ENCODE peak calls at places on chromosomes 4 and X, in seven cellular contexts. One of them, this sample, is unnamed.

GRCh38 chr4:15729910-15730533 is 27.2 kb downstream of the BST1 start:
- DNase-seq in lower lobe of right lung: no peak
- DNase-seq in thyroid gland: no peak
- DNase-seq in neural progenitor cell: peak; percentile 63
- DNase-seq in K562: peak; percentile 53
- DNase-seq in pancreas: no peak
- DNase-seq in HL-60: peak; percentile 50
- DNase-seq in this sample: no peak

GRCh38 chrX:18210470-18210869 is 10.2 kb downstream of the BEND2 start:
- DNase-seq in lower lobe of right lung: no peak
- DNase-seq in K562: no peak
- DNase-seq in HL-60: no peak
- DNase-seq in thyroid gland: no peak
- DNase-seq in neural progenitor cell: no peak
- DNase-seq in pancreas: no peak
- DNase-seq in this sample: no peak

GRCh38 chr4:175271010-175271630 is 353.0 kb downstream of the ADAM29 start:
- DNase-seq in pancreas: no peak
- DNase-seq in lower lobe of right lung: no peak
- DNase-seq in thyroid gland: no peak
- DNase-seq in neural progenitor cell: no peak
- DNase-seq in K562: no peak
- DNase-seq in HL-60: no peak
- DNase-seq in this sample: no peak

GRCh38 chr4:140305053-140305452 is 68.4 kb upstream of the SCOC start:
- DNase-seq in thyroid gland: no peak
- DNase-seq in neural progenitor cell: no peak
- DNase-seq in HL-60: no peak
- DNase-seq in K562: no peak
- DNase-seq in lower lobe of right lung: no peak
- DNase-seq in pancreas: no peak
- DNase-seq in this sample: no peak

GRCh38 chrX:84187501-84188319 is at the start of gene RPS6KA6:
- DNase-seq in thyroid gland: peak; percentile 28
- DNase-seq in HL-60: no peak
- DNase-seq in K562: no peak
- DNase-seq in pancreas: peak; percentile 62
- DNase-seq in neural progenitor cell: peak; percentile 69
- DNase-seq in lower lobe of right lung: peak; percentile 39
- DNase-seq in this sample: peak; percentile 14

GRCh38 chr4:8308144-8308543 is 38.6 kb downstream of the HTRA3 start:
- DNase-seq in HL-60: no peak
- DNase-seq in neural progenitor cell: no peak
- DNase-seq in lower lobe of right lung: peak; percentile 41
- DNase-seq in thyroid gland: peak; percentile 0
- DNase-seq in K562: no peak
- DNase-seq in pancreas: no peak
- DNase-seq in this sample: peak; percentile 14

GRCh38 chr4:54929459-54929858 is 195.9 kb downstream of the KDR start:
- DNase-seq in HL-60: no peak
- DNase-seq in neural progenitor cell: no peak
- DNase-seq in lower lobe of right lung: no peak
- DNase-seq in pancreas: no peak
- DNase-seq in K562: no peak
- DNase-seq in thyroid gland: no peak
- DNase-seq in this sample: no peak

GRCh38 chr4:56048621-56049427 is 100.1 kb downstream of the CEP135 start:
- DNase-seq in lower lobe of right lung: no peak
- DNase-seq in HL-60: peak; percentile 50
- DNase-seq in neural progenitor cell: peak; percentile 91
- DNase-seq in pancreas: peak; percentile 64
- DNase-seq in K562: peak; percentile 70
- DNase-seq in thyroid gland: peak; percentile 29
- DNase-seq in this sample: peak; percentile 27

GRCh38 chr4:38237139-38237538 is 276.9 kb downstream of the PTTG2 start:
- DNase-seq in thyroid gland: no peak
- DNase-seq in K562: no peak
- DNase-seq in neural progenitor cell: no peak
- DNase-seq in HL-60: peak; percentile 8
- DNase-seq in pancreas: no peak
- DNase-seq in lower lobe of right lung: no peak
- DNase-seq in this sample: no peak

GRCh38 chr4:190014771-190015537 is 12.1 kb downstream of the FRG2 start:
- DNase-seq in thyroid gland: no peak
- DNase-seq in pancreas: peak; percentile 60
- DNase-seq in HL-60: no peak
- DNase-seq in neural progenitor cell: peak; percentile 48
- DNase-seq in lower lobe of right lung: peak; percentile 45
- DNase-seq in K562: peak; percentile 64
- DNase-seq in this sample: no peak

GRCh38 chr4:88991746-88992145 is 65.2 kb downstream of the FAM13A start:
- DNase-seq in HL-60: no peak
- DNase-seq in neural progenitor cell: no peak
- DNase-seq in pancreas: no peak
- DNase-seq in K562: no peak
- DNase-seq in lower lobe of right lung: no peak
- DNase-seq in thyroid gland: no peak
- DNase-seq in this sample: no peak

GRCh38 chr4:99062120-99062519 is 26.5 kb downstream of the ADH5 start:
- DNase-seq in lower lobe of right lung: no peak
- DNase-seq in HL-60: no peak
- DNase-seq in pancreas: no peak
- DNase-seq in neural progenitor cell: no peak
- DNase-seq in K562: no peak
- DNase-seq in thyroid gland: peak; percentile 27
- DNase-seq in this sample: no peak

GRCh38 chr4:66357316-66357715 is 687.0 kb upstream of the EPHA5 start:
- DNase-seq in K562: no peak
- DNase-seq in lower lobe of right lung: no peak
- DNase-seq in HL-60: no peak
- DNase-seq in neural progenitor cell: no peak
- DNase-seq in thyroid gland: no peak
- DNase-seq in pancreas: no peak
- DNase-seq in this sample: no peak

GRCh38 chr4:815464-816146 is 10.3 kb downstream of the CPLX1 start:
- DNase-seq in thyroid gland: peak; percentile 81
- DNase-seq in pancreas: no peak
- DNase-seq in K562: no peak
- DNase-seq in neural progenitor cell: no peak
- DNase-seq in HL-60: no peak
- DNase-seq in lower lobe of right lung: peak; percentile 50
- DNase-seq in this sample: no peak

GRCh38 chr4:156536661-156537060 is 434.9 kb downstream of the PDGFC start:
- DNase-seq in lower lobe of right lung: no peak
- DNase-seq in neural progenitor cell: no peak
- DNase-seq in HL-60: no peak
- DNase-seq in K562: no peak
- DNase-seq in thyroid gland: no peak
- DNase-seq in pancreas: no peak
- DNase-seq in this sample: no peak

GRCh38 chrX:21975827-21976226 is 35.3 kb downstream of the SMS start:
- DNase-seq in thyroid gland: no peak
- DNase-seq in K562: no peak
- DNase-seq in lower lobe of right lung: no peak
- DNase-seq in neural progenitor cell: no peak
- DNase-seq in pancreas: no peak
- DNase-seq in HL-60: no peak
- DNase-seq in this sample: no peak

GRCh38 chrX:129404670-129405008 is 118.7 kb downstream of the SMARCA1 start:
- DNase-seq in lower lobe of right lung: no peak
- DNase-seq in HL-60: no peak
- DNase-seq in K562: no peak
- DNase-seq in neural progenitor cell: no peak
- DNase-seq in thyroid gland: no peak
- DNase-seq in pancreas: no peak
- DNase-seq in this sample: no peak

GRCh38 chrX:57367649-57368048 is 81.1 kb downstream of the FAAH2 start:
- DNase-seq in HL-60: no peak
- DNase-seq in lower lobe of right lung: no peak
- DNase-seq in K562: no peak
- DNase-seq in pancreas: no peak
- DNase-seq in thyroid gland: no peak
- DNase-seq in neural progenitor cell: no peak
- DNase-seq in this sample: no peak

GRCh38 chrX:31588355-31588754 is 516.5 kb upstream of the FTHL17 start:
- DNase-seq in K562: no peak
- DNase-seq in HL-60: no peak
- DNase-seq in thyroid gland: no peak
- DNase-seq in lower lobe of right lung: no peak
- DNase-seq in pancreas: no peak
- DNase-seq in neural progenitor cell: no peak
- DNase-seq in this sample: no peak

GRCh38 chrX:134764202-134764785 is 106.0 kb upstream of the PLAC1 start:
- DNase-seq in pancreas: no peak
- DNase-seq in neural progenitor cell: peak; percentile 18
- DNase-seq in thyroid gland: no peak
- DNase-seq in K562: peak; percentile 88
- DNase-seq in HL-60: peak; percentile 29
- DNase-seq in lower lobe of right lung: no peak
- DNase-seq in this sample: no peak

GRCh38 chrX:40130207-40130606 is 32.4 kb upstream of the BCOR start:
- DNase-seq in HL-60: no peak
- DNase-seq in pancreas: no peak
- DNase-seq in thyroid gland: no peak
- DNase-seq in lower lobe of right lung: no peak
- DNase-seq in K562: no peak
- DNase-seq in neural progenitor cell: no peak
- DNase-seq in this sample: no peak

GRCh38 chrX:107755721-107756120 is 19.9 kb downstream of the TSC22D3 start:
- DNase-seq in thyroid gland: no peak
- DNase-seq in pancreas: no peak
- DNase-seq in K562: no peak
- DNase-seq in HL-60: no peak
- DNase-seq in lower lobe of right lung: no peak
- DNase-seq in neural progenitor cell: no peak
- DNase-seq in this sample: no peak
- H3K27ac ChIP-seq in thyroid gland: no peak overlapping the region
- H3K27ac ChIP-seq in pancreas: peak overlapping the region; percentile 27
- H3K27ac ChIP-seq in K562: no peak overlapping the region
- H3K27ac ChIP-seq in HL-60: no peak overlapping the region
- H3K27ac ChIP-seq in lower lobe of right lung: no peak overlapping the region
- H3K27ac ChIP-seq in neural progenitor cell: no peak overlapping the region
- H3K27ac ChIP-seq in this sample: peak overlapping the region; percentile 79

GRCh38 chr4:4693755-4694295 is 152.0 kb upstream of the STX18 start:
- DNase-seq in HL-60: no peak
- DNase-seq in neural progenitor cell: no peak
- DNase-seq in thyroid gland: no peak
- DNase-seq in lower lobe of right lung: no peak
- DNase-seq in pancreas: no peak
- DNase-seq in K562: no peak
- DNase-seq in this sample: no peak

GRCh38 chr4:4694812-4695211 is 153.0 kb upstream of the STX18 start:
- DNase-seq in neural progenitor cell: no peak
- DNase-seq in thyroid gland: no peak
- DNase-seq in K562: no peak
- DNase-seq in lower lobe of right lung: no peak
- DNase-seq in HL-60: no peak
- DNase-seq in pancreas: no peak
- DNase-seq in this sample: no peak

GRCh38 chr4:4693258-4693657 is 151.4 kb upstream of the STX18 start:
- DNase-seq in lower lobe of right lung: no peak
- DNase-seq in neural progenitor cell: no peak
- DNase-seq in pancreas: no peak
- DNase-seq in HL-60: peak; percentile 5
- DNase-seq in K562: no peak
- DNase-seq in thyroid gland: no peak
- DNase-seq in this sample: no peak

GRCh38 chr4:4695497-4695896 is 153.6 kb upstream of the STX18 start:
- DNase-seq in HL-60: no peak
- DNase-seq in pancreas: no peak
- DNase-seq in thyroid gland: no peak
- DNase-seq in K562: no peak
- DNase-seq in neural progenitor cell: no peak
- DNase-seq in lower lobe of right lung: no peak
- DNase-seq in this sample: no peak

DNA sequence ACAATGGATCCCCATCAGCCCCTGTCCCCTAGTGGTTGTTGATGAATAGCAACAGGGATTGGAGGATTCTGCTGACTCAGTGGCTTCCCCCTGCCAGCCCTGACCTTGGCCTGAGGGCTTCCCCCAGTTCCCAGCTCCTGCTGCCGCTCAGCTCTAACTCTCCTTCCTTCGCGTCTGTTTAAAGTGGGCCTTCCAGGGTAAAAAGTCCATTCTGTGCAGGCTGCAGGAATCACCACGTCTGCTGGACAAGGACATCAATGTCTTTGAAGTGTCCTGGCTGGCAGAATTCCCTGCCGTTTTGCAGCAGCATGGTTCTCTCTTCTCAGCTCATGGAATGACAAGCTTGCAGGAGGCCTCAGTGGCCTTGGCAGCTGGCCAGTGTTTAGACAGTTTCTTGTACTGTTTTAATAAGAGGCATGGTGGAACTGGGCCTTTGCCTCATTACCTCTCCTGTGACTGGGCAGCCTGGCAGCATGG is 152.5 kb upstream of the STX18 start:
- DNase-seq in HL-60: no peak
- DNase-seq in lower lobe of right lung: no peak
- DNase-seq in thyroid gland: peak; percentile 98
- DNase-seq in pancreas: no peak
- DNase-seq in neural progenitor cell: peak; percentile 49
- DNase-seq in K562: peak; percentile 54
- DNase-seq in this sample: peak; percentile 43
- TF ChIP-seq CTCF in HL-60: no peak
- TF ChIP-seq CTCF in lower lobe of right lung: no peak
- TF ChIP-seq CTCF in thyroid gland: peak; percentile 14
- TF ChIP-seq CTCF in pancreas: no peak
- TF ChIP-seq CTCF in neural progenitor cell: peak; percentile 49
- TF ChIP-seq CTCF in K562: peak; percentile 50
- TF ChIP-seq CTCF in this sample: peak; percentile 27

DNA sequence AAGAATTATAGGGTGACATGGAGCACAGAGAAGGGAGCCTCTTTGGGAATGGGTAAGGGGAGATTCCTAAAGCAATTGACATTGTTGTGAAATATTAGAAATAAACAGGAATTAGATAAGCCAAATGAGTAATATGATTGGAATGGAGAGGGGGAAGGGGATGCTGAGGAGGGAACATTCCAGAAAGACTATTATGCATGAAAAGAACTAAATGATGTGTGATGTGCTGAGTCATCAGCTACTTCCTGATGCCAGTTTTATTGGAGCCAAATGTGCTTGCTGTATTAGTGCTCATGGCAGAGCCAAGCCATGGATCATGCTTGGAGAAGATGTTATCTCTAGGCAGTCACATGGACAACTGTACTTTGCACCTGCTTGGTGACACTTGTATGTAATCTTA is 189.0 kb upstream of the HCCS start:
- DNase-seq in neural progenitor cell: no peak
- DNase-seq in K562: no peak
- DNase-seq in pancreas: no peak
- DNase-seq in thyroid gland: peak; percentile 2
- DNase-seq in HL-60: no peak
- DNase-seq in lower lobe of right lung: no peak
- DNase-seq in this sample: no peak
- H3K27ac ChIP-seq in neural progenitor cell: no peak overlapping the region
- H3K27ac ChIP-seq in K562: no peak overlapping the region
- H3K27ac ChIP-seq in pancreas: no peak overlapping the region
- H3K27ac ChIP-seq in thyroid gland: no peak overlapping the region
- H3K27ac ChIP-seq in HL-60: no peak overlapping the region
- H3K27ac ChIP-seq in lower lobe of right lung: no peak overlapping the region
- H3K27ac ChIP-seq in this sample: no peak overlapping the region

GRCh38 chrX:119948381-119948780 is 4.8 kb upstream of the NKAP start:
- DNase-seq in pancreas: no peak
- DNase-seq in thyroid gland: no peak
- DNase-seq in K562: no peak
- DNase-seq in HL-60: no peak
- DNase-seq in lower lobe of right lung: no peak
- DNase-seq in neural progenitor cell: no peak
- DNase-seq in this sample: no peak
- TF ChIP-seq CTCF in pancreas: no peak
- TF ChIP-seq CTCF in thyroid gland: no peak
- TF ChIP-seq CTCF in K562: peak; percentile 30
- TF ChIP-seq CTCF in HL-60: no peak
- TF ChIP-seq CTCF in lower lobe of right lung: no peak
- TF ChIP-seq CTCF in neural progenitor cell: peak; percentile 26
- TF ChIP-seq CTCF in this sample: no peak